ENCODE peak calls at places on chromosomes 11 and 22, in four cellular contexts. I is stimulated activated CD8-positive, alpha-beta memory T cell treated with anti-CD3 and anti-CD28 coated beads, Interleukin-2, amount 100 ng/mL, for 1 hour; L is iPS-NIHi11; E is cardiac fibroblast. F is an unnamed sample.

GRCh38 chr22:37609240-37610152 is 862 bp downstream of the GGA1 start:
- DNase-seq in E (peak), I (no peak), L (peak), F (no peak)

GRCh38 chr11:97937501-97937900 is 1083.2 kb upstream of the CNTN5 start:
- DNase-seq in I (no peak), L (no peak), E (peak), F (no peak)

GRCh38 chr11:44112083-44112865 is 16.8 kb downstream of the EXT2 start:
- DNase-seq in E (peak), L (no peak), I (no peak), F (no peak)

GRCh38 chr11:2884424-2884815 is 1.2 kb downstream of the CDKN1C start:
- DNase-seq in E (no peak), L (peak), I (no peak), F (no peak)

GRCh38 chr11:45982656-45983470 is 60.4 kb downstream of the LARGE2 start:
- DNase-seq in L (peak), I (no peak), E (peak), F (no peak)

GRCh38 chr11:47506363-47506762 is 46.6 kb downstream of the CELF1 start:
- DNase-seq in I (no peak), L (no peak), E (no peak), F (no peak)

GRCh38 chr11:29272019-29272654 is 744.7 kb downstream of the KCNA4 start:
- DNase-seq in I (no peak), E (peak), L (peak), F (no peak)

GRCh38 chr11:58165504-58166106 is 23.3 kb upstream of the OR9Q2 start:
- DNase-seq in E (no peak), L (no peak), I (no peak), F (no peak)

GRCh38 chr11:120385110-120385509 is 48.9 kb downstream of the ARHGEF12 start:
- DNase-seq in E (no peak), I (no peak), L (no peak), F (no peak)

GRCh38 chr22:25736378-25737011 is 5.5 kb upstream of the MYO18B start:
- DNase-seq in L (no peak), E (no peak), I (no peak), F (no peak)

GRCh38 chr11:132024587-132025295 is 654.3 kb downstream of the NTM start:
- DNase-seq in L (no peak), I (no peak), E (peak), F (no peak)

GRCh38 chr11:19281555-19281954 is 40.8 kb upstream of the E2F8 start:
- DNase-seq in I (no peak), L (no peak), E (no peak), F (no peak)

GRCh38 chr11:68447015-68447801 is 13.3 kb upstream of the PPP6R3 start:
- DNase-seq in L (peak), E (peak), I (peak), F (peak)

GRCh38 chr11:46553746-46554204 is 40.0 kb downstream of the AMBRA1 start:
- DNase-seq in E (no peak), L (no peak), I (no peak), F (peak)

GRCh38 chr11:61951484-61952135 is 1.5 kb downstream of the BEST1 start:
- DNase-seq in I (no peak), E (no peak), L (no peak), F (no peak)

GRCh38 chr11:8209208-8209807 is 40.5 kb upstream of the RIC3 start:
- DNase-seq in E (no peak), L (peak), I (no peak), F (no peak)

GRCh38 chr11:17579451-17579850 is 32.4 kb downstream of the OTOG start:
- DNase-seq in L (no peak), E (no peak), I (no peak), F (no peak)

GRCh38 chr11:34149786-34150185 is 44.4 kb downstream of the NAT10 start:
- DNase-seq in L (peak), I (no peak), E (peak), F (no peak)

GRCh38 chr22:46763051-46763705 is 728 bp downstream of the TBC1D22A start:
- DNase-seq in L (no peak), E (peak), I (no peak), F (no peak)

GRCh38 chr11:6319001-6319878 is 1.1 kb downstream of the CAVIN3 start:
- DNase-seq in E (peak), I (no peak), L (peak), F (no peak)

GRCh38 chr11:57761301-57762234 is at the start of gene CTNND1:
- DNase-seq in L (peak), E (peak), I (no peak), F (peak)

GRCh38 chr11:8070417-8071101 is 10.5 kb upstream of the TUB start:
- DNase-seq in E (peak), L (peak), I (no peak), F (peak)

GRCh38 chr22:29167032-29167911 is 38.4 kb upstream of the EMID1 start:
- DNase-seq in I (no peak), E (no peak), L (peak), F (no peak)

GRCh38 chr22:45977551-45978274 is 751 bp upstream of the WNT7B start:
- DNase-seq in E (peak), L (no peak), I (no peak), F (no peak)

GRCh38 chr11:44596541-44597276 is 31.2 kb downstream of the CD82 start:
- DNase-seq in L (no peak), E (no peak), I (peak), F (no peak)

GRCh38 chr22:34946339-34946985 is 119.5 kb upstream of the ISX start:
- DNase-seq in L (no peak), E (no peak), I (no peak), F (no peak)

GRCh38 chr11:79727221-79727620 is 286.4 kb upstream of the TENM4 start:
- DNase-seq in I (no peak), E (no peak), L (no peak), F (no peak)